ENCODE peak calls at places on chromosomes 7 and 10, in five cellular contexts. Q, S, N, O and K are unnamed samples.

GRCh38 chr10:82850166-82850565 is 975.2 kb downstream of the NRG3 start:
- DNase-seq in Q (no peak), S (no peak), N (no peak), O (no peak), K (no peak)

GRCh38 chr10:34731213-34731612 is 83.9 kb downstream of the PARD3 start:
- DNase-seq in Q (no peak), S (no peak), N (no peak), O (no peak), K (no peak)

GRCh38 chr7:82044497-82045080 is 274.7 kb upstream of the HGF start:
- DNase-seq in Q (no peak), S (peak), N (no peak), O (peak), K (no peak)

GRCh38 chr7:132383962-132384361 is 192.3 kb downstream of the PLXNA4 start:
- DNase-seq in Q (no peak), S (no peak), N (no peak), O (no peak), K (no peak)

GRCh38 chr10:22369433-22370072 is 24.3 kb downstream of the SPAG6 start:
- DNase-seq in Q (peak), S (no peak), N (no peak), O (no peak), K (no peak)

GRCh38 chr10:72276421-72277339 is 3.0 kb downstream of the DDIT4 start:
- DNase-seq in Q (no peak), S (no peak), N (no peak), O (no peak), K (no peak)

GRCh38 chr10:123750901-123751300 is 84.7 kb downstream of the GPR26 start:
- DNase-seq in Q (no peak), S (no peak), N (no peak), O (no peak), K (no peak)

GRCh38 chr7:51141451-51141971 is 175.1 kb downstream of the COBL start:
- DNase-seq in Q (no peak), S (peak), N (no peak), O (no peak), K (peak)

GRCh38 chr10:114397651-114398145 is 6.6 kb downstream of the AFAP1L2 start:
- DNase-seq in Q (no peak), S (no peak), N (no peak), O (no peak), K (no peak)

GRCh38 chr10:110746254-110746826 is 102.2 kb downstream of the RBM20 start:
- DNase-seq in Q (no peak), S (peak), N (no peak), O (peak), K (peak)

GRCh38 chr7:154985230-154985629 is 17.7 kb downstream of the PAXIP1 start:
- DNase-seq in Q (no peak), S (no peak), N (no peak), O (peak), K (no peak)

GRCh38 chr10:28743576-28743975 is 66.3 kb downstream of the BAMBI start:
- DNase-seq in Q (no peak), S (no peak), N (no peak), O (no peak), K (no peak)

GRCh38 chr10:22339761-22340361 is 5.4 kb upstream of the SPAG6 start:
- DNase-seq in Q (no peak), S (no peak), N (no peak), O (no peak), K (no peak)

GRCh38 chr10:127428385-127428980 is 120.6 kb upstream of the NPS start:
- DNase-seq in Q (no peak), S (no peak), N (peak), O (no peak), K (no peak)

GRCh38 chr10:62527019-62527827 is 153.1 kb downstream of the ZNF365 start:
- DNase-seq in Q (no peak), S (no peak), N (no peak), O (no peak), K (no peak)

GRCh38 chr7:105677803-105678583 is 96.7 kb upstream of the EFCAB10 start:
- DNase-seq in Q (no peak), S (peak), N (no peak), O (no peak), K (peak)

GRCh38 chr7:105680505-105681187 is 99.4 kb upstream of the EFCAB10 start:
- DNase-seq in Q (no peak), S (no peak), N (peak), O (no peak), K (no peak)

GRCh38 chr7:105675873-105676484 is 94.7 kb upstream of the EFCAB10 start:
- DNase-seq in Q (no peak), S (peak), N (no peak), O (peak), K (peak)

GRCh38 chr7:105677395-105677701 is 96.1 kb upstream of the EFCAB10 start:
- DNase-seq in Q (no peak), S (no peak), N (no peak), O (no peak), K (no peak)

DNA sequence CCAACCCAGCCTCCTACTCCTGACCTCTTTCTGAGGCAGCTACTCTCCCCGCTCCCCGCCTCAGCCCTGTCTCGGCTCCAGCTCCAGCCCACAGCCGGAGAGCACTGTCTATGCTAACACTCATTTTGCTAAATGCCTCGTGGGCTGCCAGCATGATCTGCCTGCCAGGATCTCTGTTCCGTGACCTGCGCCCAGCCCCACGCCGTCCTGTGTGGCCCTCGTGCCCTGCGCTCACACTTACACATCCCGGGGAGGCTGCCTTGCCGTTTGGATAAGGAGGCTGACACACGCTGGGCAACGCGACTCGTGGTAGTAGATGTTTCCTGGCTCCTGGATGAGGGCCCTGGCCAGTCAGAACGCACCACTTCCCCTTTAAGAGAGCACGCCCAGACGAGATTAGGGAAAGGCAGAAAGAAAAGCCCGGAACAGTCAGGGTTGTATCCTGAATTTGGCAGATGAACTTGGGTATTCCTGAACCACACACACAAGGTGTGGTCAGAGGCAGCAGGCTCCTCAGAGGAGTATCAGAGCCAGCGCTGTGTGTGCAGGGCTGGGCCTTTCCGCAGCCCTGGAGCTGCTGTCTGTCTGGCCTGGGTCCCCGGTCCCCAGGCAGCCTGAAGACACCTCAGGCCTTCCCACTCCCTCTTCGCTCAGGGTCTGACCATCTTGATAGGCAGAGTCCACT is 97.7 kb upstream of the EFCAB10 start:
- DNase-seq in Q (no peak), S (no peak), N (peak), O (peak), K (peak)
- H3K4me3 ChIP-seq in Q (peak), S (no peak), N (peak), O (peak), K (peak)

DNA sequence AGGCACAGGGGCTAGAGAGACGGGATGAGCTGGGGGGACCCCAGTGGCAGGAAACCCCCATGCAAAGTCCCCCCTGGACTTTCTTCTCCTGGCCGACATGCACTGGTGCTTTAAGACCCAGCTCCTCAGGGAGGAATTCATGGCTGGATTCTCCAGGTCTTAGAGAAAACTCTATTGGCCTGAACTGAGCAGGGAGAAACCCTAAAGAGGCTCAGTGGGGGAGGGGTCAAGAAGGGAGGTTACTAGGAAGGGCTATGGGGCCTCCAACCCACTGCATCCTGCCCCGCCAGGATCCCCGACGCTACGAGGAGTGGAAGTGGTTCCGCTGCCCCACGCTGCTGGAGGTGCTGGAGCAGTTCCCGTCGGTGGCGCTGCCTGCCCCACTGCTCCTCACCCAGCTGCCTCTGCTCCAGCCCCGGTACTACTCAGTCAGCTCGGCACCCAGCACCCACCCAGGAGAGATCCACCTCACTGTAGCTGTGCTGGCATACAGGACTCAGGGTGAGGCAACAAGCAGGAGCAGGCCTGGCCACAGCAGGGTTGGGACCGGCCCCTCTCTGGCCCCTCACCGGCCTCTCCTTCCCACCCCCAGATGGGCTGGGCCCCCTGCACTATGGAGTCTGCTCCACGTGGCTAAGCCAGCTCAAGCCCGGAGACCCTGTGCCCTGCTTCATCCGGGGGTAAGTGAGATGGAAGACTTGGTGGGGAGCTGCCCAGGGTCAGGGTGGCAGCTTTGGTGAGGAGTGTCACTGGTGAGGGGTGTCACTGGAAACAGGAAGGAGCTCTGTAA is 13.8 kb downstream of the ATG9B start:
- DNase-seq in Q (no peak), S (peak), N (no peak), O (no peak), K (peak)
- H3K4me3 ChIP-seq in Q (no peak), S (no peak), N (no peak), O (no peak), K (no peak)

DNA sequence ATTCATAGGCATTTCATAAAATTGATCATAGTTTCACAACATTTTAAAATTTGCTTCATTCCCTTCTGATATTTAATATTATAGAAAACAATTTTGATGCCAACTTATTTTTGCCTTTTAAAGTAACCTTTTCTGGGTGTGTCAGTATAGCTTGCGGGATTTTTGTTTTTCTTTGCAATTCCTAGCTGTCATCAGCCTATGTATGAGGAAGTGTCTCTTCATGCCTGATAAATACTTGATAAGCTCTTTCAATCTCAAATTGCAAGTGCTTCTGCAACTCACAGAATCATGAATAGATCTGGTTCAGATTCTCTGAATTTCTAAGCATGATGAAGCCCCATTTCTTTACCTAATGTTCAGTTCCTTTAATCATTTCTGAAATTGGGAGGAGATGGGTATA is 28.0 kb upstream of the ARHGAP21 start:
- DNase-seq in Q (no peak), S (no peak), N (no peak), O (no peak), K (no peak)
- H3K4me3 ChIP-seq in Q (no peak), S (no peak), N (no peak), O (no peak), K (no peak)

DNA sequence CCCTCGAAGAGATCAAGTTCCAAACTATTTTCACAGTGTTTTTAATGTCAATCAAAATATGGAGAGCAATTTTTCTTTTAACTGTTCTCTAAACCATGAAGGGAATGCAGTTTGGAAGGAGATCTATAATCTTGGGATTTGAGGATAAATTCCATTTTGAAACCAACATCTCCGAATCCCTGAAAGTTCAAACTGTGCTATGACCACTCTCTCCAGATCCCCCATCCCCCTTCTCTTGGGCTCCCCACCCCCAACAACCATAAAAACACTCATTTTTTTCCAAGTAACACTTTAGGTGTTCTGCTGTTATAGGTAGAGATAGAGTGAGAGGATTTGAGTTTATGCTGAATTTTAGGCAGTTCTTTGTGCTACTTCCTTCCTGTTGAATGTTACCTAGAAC is 1.7 kb downstream of the CALD1 start:
- DNase-seq in Q (no peak), S (no peak), N (no peak), O (no peak), K (no peak)
- H3K4me3 ChIP-seq in Q (peak), S (peak), N (peak), O (no peak), K (no peak)

GRCh38 chr7:100475549-100475948 is 3.5 kb downstream of the TSC22D4 start:
- DNase-seq in Q (no peak), S (peak), N (no peak), O (no peak), K (no peak)
- H3K4me3 ChIP-seq in Q (no peak), S (peak), N (peak), O (no peak), K (peak)

DNA sequence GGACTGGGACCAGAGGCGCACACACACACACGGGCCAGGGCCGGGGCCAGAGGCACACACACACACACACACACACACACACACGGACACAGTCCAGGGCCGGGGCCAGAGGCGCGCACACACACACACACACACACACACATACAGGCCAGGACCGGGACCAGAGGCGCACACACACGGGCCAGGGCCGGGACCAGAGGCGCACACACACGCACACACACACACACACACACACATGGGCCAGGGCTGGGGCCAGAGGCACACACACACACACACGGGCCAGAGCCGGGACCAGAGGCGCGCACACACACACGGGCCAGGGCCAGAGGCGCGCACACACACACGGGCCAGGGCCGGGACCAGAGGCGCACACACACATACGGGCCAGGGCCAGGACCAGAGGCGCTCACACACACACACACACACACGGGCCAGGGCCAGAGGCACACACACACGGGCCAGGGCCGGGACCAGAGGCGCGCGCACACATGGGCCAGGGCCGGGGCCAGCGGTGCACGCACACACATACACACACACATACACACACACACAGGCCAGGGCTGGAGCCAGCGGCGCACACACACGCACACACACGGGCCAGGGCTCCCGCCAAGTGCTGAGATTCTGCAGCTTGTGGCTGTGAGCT is 268.8 kb downstream of the ELFN1 start:
- DNase-seq in Q (no peak), S (no peak), N (no peak), O (no peak), K (peak)
- H3K4me3 ChIP-seq in Q (no peak), S (no peak), N (peak), O (no peak), K (peak)

GRCh38 chr10:14603539-14604102 is 171.1 kb downstream of the FAM107B start:
- DNase-seq in Q (no peak), S (peak), N (peak), O (no peak), K (no peak)

GRCh38 chr10:14604181-14605142 is 170.2 kb downstream of the FAM107B start:
- DNase-seq in Q (no peak), S (peak), N (peak), O (peak), K (peak)

GRCh38 chr10:14600065-14600464 is 174.6 kb downstream of the FAM107B start:
- DNase-seq in Q (no peak), S (no peak), N (no peak), O (no peak), K (no peak)

GRCh38 chr10:14602807-14603538 is 171.7 kb downstream of the FAM107B start:
- DNase-seq in Q (no peak), S (no peak), N (no peak), O (no peak), K (peak)

GRCh38 chr10:14601872-14602725 is 172.6 kb downstream of the FAM107B start:
- DNase-seq in Q (peak), S (no peak), N (no peak), O (peak), K (peak)
- H3K4me3 ChIP-seq in Q (peak), S (no peak), N (peak), O (peak), K (peak)